ENCODE peak calls at places on chromosomes 4 and X, in six cellular contexts. V is AML-193, H is NCI-H774, T is GM06990, U is fibroblast of mammary gland, C is putamen. X is an unnamed sample.

GRCh38 chr4:25527044-25527443 is 128.6 kb upstream of the SLC34A2 start:
- DNase-seq in T (no peak), V (no peak), U (peak), H (no peak), C (no peak), X (no peak)

GRCh38 chr4:66000500-66001117 is 330.3 kb upstream of the EPHA5 start:
- DNase-seq in U (peak), C (no peak), V (no peak), H (no peak), T (no peak), X (no peak)

GRCh38 chrX:116272328-116272727 is 101.8 kb downstream of the AGTR2 start:
- DNase-seq in H (no peak), T (no peak), U (peak), C (no peak), V (no peak), X (no peak)

GRCh38 chr4:150573534-150573933 is 8.4 kb upstream of the MAB21L2 start:
- DNase-seq in C (no peak), T (no peak), H (no peak), U (peak), V (no peak), X (no peak)

GRCh38 chrX:150544222-150544787 is 24.1 kb upstream of the MTM1 start:
- DNase-seq in V (no peak), U (no peak), C (no peak), T (no peak), H (no peak), X (no peak)

GRCh38 chr4:180380733-180381132 is 1862.5 kb upstream of the TENM3 start:
- DNase-seq in T (no peak), C (no peak), H (no peak), U (peak), V (no peak), X (no peak)

GRCh38 chr4:173167793-173168395 is 717 bp upstream of the GALNT7 start:
- DNase-seq in U (peak), C (peak), T (no peak), H (peak), V (peak), X (peak)

GRCh38 chrX:25650216-25650615 is 487.9 kb upstream of the MAGEB18 start:
- DNase-seq in H (no peak), T (no peak), C (peak), V (no peak), U (no peak), X (no peak)

GRCh38 chrX:28126886-28127285 is 145.6 kb upstream of the DCAF8L1 start:
- DNase-seq in C (no peak), U (no peak), V (no peak), T (no peak), H (no peak), X (no peak)

GRCh38 chr4:119623025-119623424 is 5.6 kb downstream of the PDE5A start:
- DNase-seq in H (no peak), V (no peak), C (no peak), T (no peak), U (peak), X (no peak)

GRCh38 chrX:136538811-136539210 is 6.8 kb downstream of the VGLL1 start:
- DNase-seq in U (no peak), C (no peak), T (no peak), H (no peak), V (no peak), X (no peak)

GRCh38 chr4:70915048-70915815 is 13.1 kb downstream of the MOB1B start:
- DNase-seq in T (no peak), C (no peak), V (no peak), H (no peak), U (peak), X (no peak)

GRCh38 chrX:71095971-71096701 is 485 bp downstream of the FOXO4 start:
- DNase-seq in V (peak), T (no peak), U (peak), C (no peak), H (no peak), X (no peak)

GRCh38 chr4:184309241-184310170 is 91.8 kb upstream of the ENPP6 start:
- DNase-seq in C (no peak), U (no peak), T (no peak), V (no peak), H (no peak), X (no peak)

GRCh38 chr4:26022346-26022891 is 108.4 kb downstream of the SMIM20 start:
- DNase-seq in T (no peak), C (no peak), H (peak), U (peak), V (no peak), X (no peak)

GRCh38 chr4:102356562-102357202 is 11.4 kb upstream of the SLC39A8 start:
- DNase-seq in T (no peak), C (no peak), U (no peak), V (no peak), H (no peak), X (no peak)